ENCODE peak calls at places on chromosome 2, in five cellular contexts. X, N, G, F and K are unnamed samples.

GRCh38 chr2:210630904-210631560 is 74.6 kb downstream of the CPS1 start:
- DNase-seq in N (no peak), F (no peak), X (no peak), G (no peak), K (no peak)

GRCh38 chr2:54060000-54060399 is 55.4 kb upstream of the ACYP2 start:
- DNase-seq in N (peak), F (no peak), G (peak), X (no peak), K (no peak)

GRCh38 chr2:159713691-159714585 is 1.6 kb downstream of the MARCHF7 start:
- DNase-seq in G (peak), F (peak), N (peak), X (no peak), K (peak)

GRCh38 chr2:198883604-198884003 is 574.1 kb downstream of the SATB2 start:
- DNase-seq in X (no peak), G (peak), N (no peak), F (no peak), K (peak)

GRCh38 chr2:70627499-70627898 is 73.9 kb upstream of the TGFA start:
- DNase-seq in F (peak), X (no peak), G (no peak), N (no peak), K (no peak)

GRCh38 chr2:204731996-204732395 is 186.7 kb downstream of the PARD3B start:
- DNase-seq in G (no peak), F (no peak), N (no peak), X (no peak), K (no peak)

GRCh38 chr2:228848638-228849037 is 422.4 kb downstream of the PID1 start:
- DNase-seq in N (no peak), X (no peak), F (no peak), G (no peak), K (no peak)

GRCh38 chr2:67259581-67260347 is 137.4 kb upstream of the ETAA1 start:
- DNase-seq in G (peak), F (peak), X (no peak), N (peak), K (peak)

GRCh38 chr2:33013684-33014110 is 66.9 kb downstream of the LTBP1 start:
- DNase-seq in F (no peak), G (no peak), N (no peak), X (no peak), K (peak)

GRCh38 chr2:207617011-207617671 is 8.1 kb downstream of the METTL21A start:
- DNase-seq in X (no peak), N (peak), F (peak), G (peak), K (peak)

GRCh38 chr2:203038586-203038985 is 23.9 kb downstream of the NBEAL1 start:
- DNase-seq in F (no peak), G (no peak), X (no peak), N (no peak), K (no peak)

GRCh38 chr2:11680181-11680900 is 10.3 kb upstream of the NTSR2 start:
- DNase-seq in X (no peak), F (no peak), N (no peak), G (no peak), K (peak)

GRCh38 chr2:105398522-105399206 is at the start of gene FHL2:
- DNase-seq in X (peak), N (peak), G (peak), F (peak), K (peak)

GRCh38 chr2:8659092-8659734 is 22.6 kb upstream of the ID2 start:
- DNase-seq in N (no peak), X (no peak), G (no peak), F (no peak), K (no peak)

GRCh38 chr2:235829726-235830125 is 335.9 kb downstream of the AGAP1 start:
- DNase-seq in F (no peak), X (no peak), G (no peak), N (no peak), K (no peak)

GRCh38 chr2:241102239-241102803 is at the start of gene MTERF4:
- DNase-seq in F (peak), N (peak), G (peak), X (peak), K (peak)

GRCh38 chr2:66508358-66509071 is 73.6 kb downstream of the MEIS1 start:
- DNase-seq in G (peak), F (no peak), X (no peak), N (peak), K (peak)